ENCODE peak calls at places on chromosomes 6 and 20, in six cellular contexts. Z is GM23248; J is astrocyte of the spinal cord; T is thyroid gland; R is fibroblast of pulmonary artery; E is CD8-positive, alpha-beta T cell. M is an unnamed sample.

GRCh38 chr6:15066433-15067337 is 179.2 kb upstream of the JARID2 start:
- DNase-seq in Z (peak; percentile 88), J (peak; percentile 46), T (peak; percentile 12), R (peak; percentile 76), E (no peak), M (no peak)

GRCh38 chr6:150299873-150300485 is 68.8 kb upstream of the IYD start:
- DNase-seq in Z (no peak), J (no peak), T (no peak), R (no peak), E (no peak), M (no peak)

GRCh38 chr6:33566182-33567084 is 13.6 kb downstream of the BAK1 start:
- DNase-seq in Z (peak; percentile 57), J (no peak), T (no peak), R (no peak), E (no peak), M (no peak)

GRCh38 chr6:95545691-95546090 is 31.6 kb upstream of the MANEA start:
- DNase-seq in Z (no peak), J (no peak), T (no peak), R (no peak), E (no peak), M (no peak)

GRCh38 chr20:53576195-53576580 is 17.5 kb downstream of the ZNF217 start:
- DNase-seq in Z (no peak), J (no peak), T (no peak), R (no peak), E (no peak), M (no peak)

GRCh38 chr6:29576056-29576455 is 8.9 kb upstream of the OR2H2 start:
- DNase-seq in Z (no peak), J (no peak), T (no peak), R (no peak), E (no peak), M (no peak)

GRCh38 chr20:37257993-37258392 is 3.6 kb downstream of the GHRH start:
- DNase-seq in Z (no peak), J (no peak), T (no peak), R (no peak), E (no peak), M (no peak)

GRCh38 chr20:43409041-43409913 is 48.4 kb upstream of the SRSF6 start:
- DNase-seq in Z (peak; percentile 70), J (peak; percentile 20), T (no peak), R (peak; percentile 73), E (no peak), M (peak; percentile 17)

GRCh38 chr6:62283828-62284411 is 2.1 kb downstream of the KHDRBS2 start:
- DNase-seq in Z (peak; percentile 26), J (peak; percentile 1), T (peak; percentile 12), R (peak; percentile 24), E (no peak), M (peak; percentile 26)

GRCh38 chr6:45310118-45310788 is 17.9 kb upstream of the RUNX2 start:
- DNase-seq in Z (no peak), J (no peak), T (no peak), R (no peak), E (peak; percentile 50), M (peak; percentile 96)

GRCh38 chr20:57335392-57335791 is 5.8 kb downstream of the SPO11 start:
- DNase-seq in Z (peak; percentile 39), J (peak; percentile 16), T (no peak), R (no peak), E (no peak), M (no peak)

GRCh38 chr20:9999660-10000059 is 35.1 kb upstream of the ANKEF1 start:
- DNase-seq in Z (peak; percentile 11), J (no peak), T (no peak), R (no peak), E (no peak), M (no peak)

GRCh38 chr6:54307412-54308036 is 717 bp upstream of the TINAG start:
- DNase-seq in Z (no peak), J (no peak), T (no peak), R (no peak), E (no peak), M (no peak)

GRCh38 chr6:54308240-54308639 is at the start of gene TINAG:
- DNase-seq in Z (no peak), J (no peak), T (no peak), R (no peak), E (no peak), M (no peak)

GRCh38 chr6:54308677-54309315 is 555 bp downstream of the TINAG start:
- DNase-seq in Z (no peak), J (no peak), T (no peak), R (no peak), E (no peak), M (no peak)

GRCh38 chr6:54315692-54316091 is 7.5 kb downstream of the TINAG start:
- DNase-seq in Z (no peak), J (no peak), T (no peak), R (no peak), E (no peak), M (no peak)

DNA sequence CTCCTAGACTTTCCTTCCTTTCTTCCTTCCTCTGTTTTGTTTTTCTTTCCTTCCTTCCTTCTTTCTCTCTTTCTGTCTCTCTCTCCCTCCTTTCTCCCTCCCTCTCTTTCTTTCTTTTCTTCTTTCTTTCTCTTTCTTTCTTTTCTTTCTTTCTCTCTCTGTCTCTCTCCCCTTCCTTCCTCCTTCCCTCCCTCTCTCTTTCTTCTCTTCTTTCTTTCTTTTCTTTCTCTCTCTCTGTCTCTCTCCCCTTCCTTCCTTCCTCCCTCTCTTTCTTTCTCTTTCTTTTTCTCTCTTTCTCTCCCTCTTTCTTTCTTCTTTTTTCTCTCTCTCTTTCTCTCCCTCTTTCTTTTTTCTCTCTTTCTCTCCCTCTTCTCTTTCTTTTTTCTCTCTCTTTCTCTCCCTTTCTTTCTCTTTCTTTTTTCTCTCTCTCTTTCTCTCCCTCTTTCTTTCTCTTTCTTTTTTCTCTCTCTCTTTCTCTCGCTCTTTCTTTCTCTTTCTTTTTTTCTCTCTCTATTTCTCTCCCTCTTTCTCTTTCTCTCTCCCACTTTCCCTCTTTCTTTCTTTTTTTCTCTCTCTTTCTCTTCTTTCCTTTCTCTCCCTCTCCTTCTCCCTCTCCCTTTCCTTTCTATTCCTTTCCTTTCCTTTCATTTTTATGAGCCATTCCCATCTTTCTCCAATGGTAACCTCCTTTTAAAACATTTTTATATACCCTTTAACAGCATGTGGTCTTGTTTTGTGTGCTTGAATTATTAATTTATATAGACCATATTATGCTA is 2.3 kb downstream of the TINAG start:
- DNase-seq in Z (no peak), J (no peak), T (no peak), R (no peak), E (no peak), M (no peak)
- H3K4me3 ChIP-seq in Z (no peak overlapping the region), J (no peak overlapping the region), T (no peak overlapping the region), R (no peak overlapping the region), E (no peak overlapping the region), M (no peak overlapping the region)

DNA sequence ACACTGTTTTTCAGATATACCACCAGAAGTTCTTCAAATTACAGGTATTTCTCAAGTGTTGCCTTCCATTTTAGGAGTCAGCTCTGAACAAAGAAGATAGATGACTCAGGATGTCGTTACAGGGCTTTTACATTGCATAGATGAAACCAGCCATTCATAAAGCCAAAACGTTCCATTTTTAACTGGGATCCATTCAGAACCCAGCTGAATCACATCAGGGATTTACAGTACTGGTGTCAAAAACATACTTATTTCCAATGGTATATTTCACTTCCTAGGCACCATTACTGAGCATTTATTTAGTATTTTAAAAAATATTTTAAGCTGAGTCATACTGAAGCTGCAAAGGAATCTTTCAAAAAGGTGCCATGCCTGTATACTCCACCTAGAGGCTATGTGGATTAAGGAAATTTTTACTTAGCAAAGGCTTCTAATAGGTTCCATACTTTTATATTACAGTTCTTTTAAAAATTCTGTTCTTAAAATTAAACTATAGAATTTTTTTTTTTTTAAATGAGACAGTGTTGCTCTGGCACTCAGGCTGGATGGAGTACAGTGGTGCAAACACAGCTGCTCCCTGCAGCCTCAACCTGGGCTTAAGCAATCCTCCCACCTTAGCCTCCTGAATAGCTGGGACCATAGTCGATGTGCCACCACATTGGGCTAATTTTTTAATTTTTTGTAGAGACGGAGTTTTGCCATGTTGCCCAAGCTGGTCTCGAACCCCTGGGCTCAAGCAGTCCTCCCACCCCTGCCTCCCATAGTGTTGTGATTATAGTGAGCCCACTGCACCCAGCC is 2.6 kb downstream of the ASF1A start:
- DNase-seq in Z (peak; percentile 68), J (peak; percentile 73), T (no peak), R (peak; percentile 73), E (no peak), M (peak; percentile 82)
- H3K4me3 ChIP-seq in Z (peak overlapping the region; percentile 95), J (no peak overlapping the region), T (no peak overlapping the region), R (peak overlapping the region; percentile 81), E (no peak overlapping the region), M (peak overlapping the region; percentile 87)

DNA sequence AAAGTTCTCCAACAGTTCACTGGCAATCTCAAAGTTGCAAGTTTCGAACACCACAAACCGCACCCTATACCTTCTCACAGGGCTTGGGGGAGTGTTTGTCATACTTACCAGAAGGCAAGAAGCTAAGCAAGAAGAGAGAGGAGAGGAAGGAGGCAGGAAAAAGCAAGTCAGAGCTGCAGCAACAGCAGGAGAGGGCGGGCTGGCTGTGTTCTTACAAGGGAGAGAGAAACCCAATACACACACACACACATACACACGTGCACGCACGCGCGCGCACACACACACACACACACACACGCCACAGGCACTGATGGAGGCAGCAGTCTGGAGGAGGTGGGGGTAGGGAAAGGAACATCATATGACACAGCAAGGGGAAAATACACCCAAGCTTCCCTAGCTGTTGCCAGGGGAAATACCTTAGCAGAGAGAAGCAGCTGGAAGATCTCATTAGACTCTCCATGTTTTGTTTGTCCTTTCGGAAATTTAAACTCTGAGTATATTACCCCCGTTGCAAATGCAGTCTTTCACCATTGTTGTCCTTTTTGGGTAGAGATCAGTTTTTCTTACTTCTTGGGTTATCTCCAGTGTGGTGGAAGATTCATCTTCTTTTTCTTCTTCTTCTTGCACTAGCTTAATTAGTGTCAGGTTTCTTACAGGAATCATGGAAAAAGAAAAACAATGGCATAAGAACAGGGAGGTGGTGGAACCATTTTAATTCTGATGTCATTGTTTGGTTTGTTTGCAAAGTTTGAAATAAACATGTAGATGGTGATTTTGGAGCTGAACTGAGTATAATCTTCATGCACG is at the start of gene TXLNB:
- DNase-seq in Z (peak; percentile 86), J (peak; percentile 92), T (peak; percentile 26), R (peak; percentile 95), E (peak; percentile 80), M (peak; percentile 90)
- H3K4me3 ChIP-seq in Z (peak within 1 kb of the TSS; percentile 58), J (peak within 1 kb of the TSS; percentile 25), T (no peak within 1 kb of the TSS), R (peak within 1 kb of the TSS; percentile 19), E (peak within 1 kb of the TSS; percentile 34), M (peak within 1 kb of the TSS; percentile 35)

GRCh38 chr6:7445076-7445475 is 55.5 kb downstream of the RIOK1 start:
- DNase-seq in Z (peak; percentile 63), J (peak; percentile 28), T (no peak), R (no peak), E (no peak), M (no peak)
- H3K4me3 ChIP-seq in Z (no peak overlapping the region), J (no peak overlapping the region), T (no peak overlapping the region), R (no peak overlapping the region), E (no peak overlapping the region), M (no peak overlapping the region)